ENCODE peak calls at places on chromosomes 6 and 20, in four cellular contexts. One of them, this sample, is unnamed. For H3K9me3, the result is how much of the 10 kb centered on the place peaks cover.

GRCh38 chr6:76702187-76702586 is 629.7 kb upstream of the IMPG1 start:
- DNase-seq in K562: no peak
- DNase-seq in HepG2: no peak
- DNase-seq in HCT116: no peak
- DNase-seq in this sample: no peak

GRCh38 chr20:63320041-63320511 is 27.1 kb downstream of the COL20A1 start:
- DNase-seq in K562: no peak
- DNase-seq in HepG2: no peak
- DNase-seq in HCT116: no peak
- DNase-seq in this sample: no peak

GRCh38 chr6:90621581-90621980 is 34.7 kb upstream of the MAP3K7 start:
- DNase-seq in K562: no peak
- DNase-seq in HepG2: no peak
- DNase-seq in HCT116: no peak
- DNase-seq in this sample: no peak

GRCh38 chr6:7914991-7915789 is 4.6 kb upstream of the TXNDC5 start:
- DNase-seq in K562: no peak
- DNase-seq in HepG2: no peak
- DNase-seq in HCT116: no peak
- DNase-seq in this sample: no peak

GRCh38 chr20:4160761-4161305 is 145.5 kb upstream of the RNF24 start:
- DNase-seq in K562: no peak
- DNase-seq in HepG2: peak
- DNase-seq in HCT116: no peak
- DNase-seq in this sample: no peak

GRCh38 chr6:159978291-159979135 is 9.6 kb downstream of the IGF2R start:
- DNase-seq in K562: no peak
- DNase-seq in HepG2: no peak
- DNase-seq in HCT116: no peak
- DNase-seq in this sample: no peak

GRCh38 chr20:38141154-38141888 is 23.7 kb downstream of the TGM2 start:
- DNase-seq in K562: peak
- DNase-seq in HepG2: no peak
- DNase-seq in HCT116: no peak
- DNase-seq in this sample: no peak

GRCh38 chr20:45821942-45822341 is 5.2 kb downstream of the TNNC2 start:
- DNase-seq in K562: no peak
- DNase-seq in HepG2: no peak
- DNase-seq in HCT116: no peak
- DNase-seq in this sample: no peak

GRCh38 chr20:64130271-64130670 is 22.9 kb upstream of the NPBWR2 start:
- DNase-seq in K562: no peak
- DNase-seq in HepG2: no peak
- DNase-seq in HCT116: no peak
- DNase-seq in this sample: no peak

GRCh38 chr6:152984387-152984872 is 1.6 kb upstream of the FBXO5 start:
- DNase-seq in K562: no peak
- DNase-seq in HepG2: no peak
- DNase-seq in HCT116: no peak
- DNase-seq in this sample: no peak

GRCh38 chr6:94463306-94463705 is 1043.9 kb upstream of the EPHA7 start:
- DNase-seq in K562: no peak
- DNase-seq in HepG2: no peak
- DNase-seq in HCT116: no peak
- DNase-seq in this sample: no peak

GRCh38 chr6:31180500-31180899 is 10.0 kb upstream of the POU5F1 start:
- DNase-seq in K562: no peak
- DNase-seq in HepG2: no peak
- DNase-seq in HCT116: no peak
- DNase-seq in this sample: no peak

GRCh38 chr6:27668442-27669275 is 195.8 kb upstream of the ZNF184 start:
- DNase-seq in K562: peak
- DNase-seq in HepG2: peak
- DNase-seq in HCT116: peak
- DNase-seq in this sample: peak

GRCh38 chr6:99348220-99348822 is 1.2 kb downstream of the FAXC start:
- DNase-seq in K562: no peak
- DNase-seq in HepG2: no peak
- DNase-seq in HCT116: no peak
- DNase-seq in this sample: no peak

GRCh38 chr6:27545271-27546046 is 72.6 kb upstream of the ZNF184 start:
- DNase-seq in K562: peak
- DNase-seq in HepG2: peak
- DNase-seq in HCT116: peak
- DNase-seq in this sample: peak

GRCh38 chr6:130396722-130397121 is 30.9 kb downstream of the TMEM200A start:
- DNase-seq in K562: no peak
- DNase-seq in HepG2: no peak
- DNase-seq in HCT116: no peak
- DNase-seq in this sample: no peak

GRCh38 chr6:153087436-153087835 is 43.6 kb downstream of the RGS17 start:
- DNase-seq in K562: no peak
- DNase-seq in HepG2: no peak
- DNase-seq in HCT116: no peak
- DNase-seq in this sample: no peak

GRCh38 chr6:89180971-89181370 is 35.1 kb downstream of the PM20D2 start:
- DNase-seq in K562: no peak
- DNase-seq in HepG2: no peak
- DNase-seq in HCT116: no peak
- DNase-seq in this sample: no peak

GRCh38 chr6:168333039-168333438 is 13.5 kb upstream of the DACT2 start:
- DNase-seq in K562: peak
- DNase-seq in HepG2: peak
- DNase-seq in HCT116: peak
- DNase-seq in this sample: no peak

GRCh38 chr20:38152175-38153010 is 12.7 kb downstream of the TGM2 start:
- DNase-seq in K562: no peak
- DNase-seq in HepG2: peak
- DNase-seq in HCT116: no peak
- DNase-seq in this sample: no peak

GRCh38 chr6:71254323-71254722 is 34.3 kb upstream of the OGFRL1 start:
- DNase-seq in K562: no peak
- DNase-seq in HepG2: no peak
- DNase-seq in HCT116: no peak
- DNase-seq in this sample: no peak

GRCh38 chr6:170127151-170127550 is 163.7 kb downstream of the DLL1 start:
- DNase-seq in K562: no peak
- DNase-seq in HepG2: no peak
- DNase-seq in HCT116: no peak
- DNase-seq in this sample: no peak

GRCh38 chr6:34768148-34768547 is 10.8 kb downstream of the SNRPC start:
- DNase-seq in K562: no peak
- DNase-seq in HepG2: no peak
- DNase-seq in HCT116: no peak
- DNase-seq in this sample: no peak

GRCh38 chr6:2378891-2379652 is 133.7 kb upstream of the GMDS start:
- DNase-seq in K562: no peak
- DNase-seq in HepG2: no peak
- DNase-seq in HCT116: peak
- DNase-seq in this sample: no peak

GRCh38 chr6:4358414-4359107 is 223.2 kb upstream of the ECI2 start:
- DNase-seq in K562: peak
- DNase-seq in HepG2: peak
- DNase-seq in HCT116: peak
- DNase-seq in this sample: peak

GRCh38 chr6:24225838-24226237 is 99.8 kb downstream of the NRSN1 start:
- DNase-seq in K562: no peak
- DNase-seq in HepG2: no peak
- DNase-seq in HCT116: no peak
- DNase-seq in this sample: no peak

GRCh38 chr6:24219670-24220069 is 93.7 kb downstream of the NRSN1 start:
- DNase-seq in K562: no peak
- DNase-seq in HepG2: no peak
- DNase-seq in HCT116: no peak
- DNase-seq in this sample: no peak

GRCh38 chr6:24227556-24227955 is 101.5 kb downstream of the NRSN1 start:
- DNase-seq in K562: no peak
- DNase-seq in HepG2: no peak
- DNase-seq in HCT116: no peak
- DNase-seq in this sample: no peak

GRCh38 chr6:24228681-24229255 is 102.8 kb downstream of the NRSN1 start:
- DNase-seq in K562: peak
- DNase-seq in HepG2: peak
- DNase-seq in HCT116: no peak
- DNase-seq in this sample: no peak

DNA sequence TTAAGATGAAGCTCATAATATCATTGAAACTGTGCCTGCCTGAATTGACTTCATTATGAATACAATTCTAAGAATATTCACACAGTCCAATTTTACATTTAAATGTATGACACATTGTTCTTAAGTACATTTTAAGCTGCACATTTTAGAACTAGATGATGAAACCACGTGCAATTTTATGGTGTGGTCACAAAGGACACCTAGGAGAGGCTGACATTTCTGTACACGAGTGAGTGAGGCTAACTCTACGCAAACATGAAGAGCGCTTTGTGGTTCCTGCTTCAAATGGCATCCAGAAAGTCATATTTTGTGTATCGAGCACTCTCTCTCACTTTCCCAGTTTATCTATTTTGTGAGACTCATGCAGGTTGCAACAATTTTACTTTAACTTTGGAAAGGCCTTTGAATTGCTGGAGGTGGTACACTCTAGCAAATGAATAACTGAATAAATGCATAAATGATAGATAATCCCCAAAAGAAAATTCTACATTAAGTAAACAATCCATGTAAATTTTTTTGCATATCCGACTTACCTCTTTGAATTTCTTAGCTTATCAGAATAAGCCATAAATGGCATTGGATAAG is 97.2 kb downstream of the NRSN1 start:
- DNase-seq in K562: no peak
- DNase-seq in HepG2: peak
- DNase-seq in HCT116: peak
- DNase-seq in this sample: no peak
- TF ChIP-seq TCF7L2 in K562: no peak
- TF ChIP-seq TCF7L2 in HepG2: no peak
- TF ChIP-seq TCF7L2 in HCT116: no peak
- TF ChIP-seq TCF7L2 in this sample: no peak

DNA sequence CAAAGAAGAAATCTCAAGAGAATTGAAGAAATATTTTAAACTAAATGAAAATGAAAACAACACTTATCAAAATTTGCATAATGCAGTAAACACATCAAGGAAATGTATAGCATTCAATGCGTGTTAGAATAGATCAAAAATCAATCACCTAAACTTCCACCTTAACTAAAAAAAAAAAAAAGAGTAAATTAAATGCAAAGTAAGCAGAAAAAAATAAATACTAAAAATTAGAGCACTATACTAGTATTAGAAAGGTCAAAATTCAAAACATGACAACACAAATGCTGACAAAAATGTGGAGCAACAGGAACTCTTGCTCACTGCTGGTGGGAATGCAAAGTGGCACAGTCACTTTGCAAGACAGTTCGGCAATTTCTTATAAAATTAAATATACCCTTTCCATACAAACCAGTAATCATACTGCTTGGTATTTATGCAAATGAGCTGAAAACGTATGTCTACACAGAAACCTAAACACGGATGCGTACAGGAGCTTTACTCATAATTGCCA is 103.8 kb downstream of the KIF16B start:
- DNase-seq in K562: no peak
- DNase-seq in HepG2: no peak
- DNase-seq in HCT116: no peak
- DNase-seq in this sample: no peak
- H3K9me3 ChIP-seq in K562: under half
- H3K9me3 ChIP-seq in HepG2: under half
- H3K9me3 ChIP-seq in HCT116: under half
- H3K9me3 ChIP-seq in this sample: under half

GRCh38 chr6:128519132-128519930 is 1.1 kb downstream of the PTPRK start:
- DNase-seq in K562: no peak
- DNase-seq in HepG2: peak
- DNase-seq in HCT116: no peak
- DNase-seq in this sample: no peak
- TF ChIP-seq TCF7L2 in K562: no peak
- TF ChIP-seq TCF7L2 in HepG2: no peak
- TF ChIP-seq TCF7L2 in HCT116: no peak
- TF ChIP-seq TCF7L2 in this sample: no peak

GRCh38 chr20:35079472-35080347 is 12.9 kb downstream of the TRPC4AP start:
- DNase-seq in K562: no peak
- DNase-seq in HepG2: no peak
- DNase-seq in HCT116: no peak
- DNase-seq in this sample: no peak

GRCh38 chr20:35077872-35078271 is 14.7 kb downstream of the TRPC4AP start:
- DNase-seq in K562: no peak
- DNase-seq in HepG2: no peak
- DNase-seq in HCT116: no peak
- DNase-seq in this sample: no peak

GRCh38 chr20:35077341-35077740 is 15.3 kb downstream of the TRPC4AP start:
- DNase-seq in K562: no peak
- DNase-seq in HepG2: no peak
- DNase-seq in HCT116: no peak
- DNase-seq in this sample: no peak
- H3K9me3 ChIP-seq in K562: under half
- H3K9me3 ChIP-seq in HepG2: under half
- H3K9me3 ChIP-seq in HCT116: under half
- H3K9me3 ChIP-seq in this sample: under half

DNA sequence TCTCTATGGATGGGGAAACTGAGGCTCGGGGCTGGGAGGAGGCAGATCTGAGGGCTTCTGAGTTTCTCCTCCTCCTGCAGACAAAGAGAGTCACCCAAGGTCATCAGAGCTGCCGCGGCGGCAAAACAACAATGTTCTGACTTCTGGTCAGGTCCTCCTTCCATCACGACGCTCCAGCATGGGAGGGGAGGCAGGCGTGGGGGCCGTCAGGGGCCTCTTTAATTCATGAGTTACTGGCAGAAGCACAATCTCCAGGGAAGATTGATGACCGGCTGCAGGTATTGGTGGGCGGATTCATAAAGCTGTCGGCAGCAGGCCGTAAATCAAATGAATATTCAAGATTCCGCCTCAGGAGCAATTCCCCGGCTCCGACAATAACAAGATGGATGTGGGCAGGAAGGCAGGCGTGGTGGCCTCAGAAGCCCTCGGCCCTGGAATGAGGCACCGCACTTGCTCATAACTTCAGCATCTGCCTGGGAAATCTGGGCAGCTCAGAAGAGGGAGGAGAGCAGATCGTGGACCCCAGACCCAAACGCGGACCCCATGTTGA is 19.1 kb downstream of the PCK1 start:
- DNase-seq in K562: peak
- DNase-seq in HepG2: no peak
- DNase-seq in HCT116: no peak
- DNase-seq in this sample: no peak
- TF ChIP-seq TCF7L2 in K562: no peak
- TF ChIP-seq TCF7L2 in HepG2: no peak
- TF ChIP-seq TCF7L2 in HCT116: no peak
- TF ChIP-seq TCF7L2 in this sample: no peak

This sample was measured in Panc1.